ENCODE peak calls at places on chromosome 7, in five cellular contexts. L, A, N, O and I are unnamed samples.

GRCh38 chr7:2115739-2116065 is 117.0 kb downstream of the MAD1L1 start:
- DNase-seq in N (no peak), O (no peak), A (no peak), L (no peak), I (no peak)

GRCh38 chr7:80740778-80741545 is 102.5 kb downstream of the CD36 start:
- DNase-seq in O (no peak), L (no peak), N (no peak), A (no peak), I (no peak)

GRCh38 chr7:132618271-132618955 is 42.1 kb upstream of the PLXNA4 start:
- DNase-seq in L (no peak), N (no peak), A (no peak), O (no peak), I (no peak)

GRCh38 chr7:151876112-151876898 is 610 bp downstream of the PRKAG2 start:
- DNase-seq in L (peak; percentile 28), O (peak; percentile 77), N (peak; percentile 91), A (peak; percentile 91), I (no peak)

GRCh38 chr7:131289051-131289450 is 38.6 kb upstream of the MKLN1 start:
- DNase-seq in A (no peak), O (no peak), N (no peak), L (no peak), I (no peak)

GRCh38 chr7:94146408-94146807 is 142.3 kb upstream of the BET1 start:
- DNase-seq in N (no peak), A (no peak), O (no peak), L (no peak), I (no peak)

GRCh38 chr7:132501956-132502355 is 74.3 kb downstream of the PLXNA4 start:
- DNase-seq in N (no peak), A (no peak), O (no peak), L (no peak), I (no peak)

GRCh38 chr7:158987691-158988090 is 131.3 kb downstream of the DYNC2I1 start:
- DNase-seq in O (no peak), A (no peak), N (no peak), L (no peak), I (no peak)

GRCh38 chr7:37377231-37377630 is 71.4 kb downstream of the ELMO1 start:
- DNase-seq in L (no peak), A (no peak), N (no peak), O (no peak), I (no peak)

DNA sequence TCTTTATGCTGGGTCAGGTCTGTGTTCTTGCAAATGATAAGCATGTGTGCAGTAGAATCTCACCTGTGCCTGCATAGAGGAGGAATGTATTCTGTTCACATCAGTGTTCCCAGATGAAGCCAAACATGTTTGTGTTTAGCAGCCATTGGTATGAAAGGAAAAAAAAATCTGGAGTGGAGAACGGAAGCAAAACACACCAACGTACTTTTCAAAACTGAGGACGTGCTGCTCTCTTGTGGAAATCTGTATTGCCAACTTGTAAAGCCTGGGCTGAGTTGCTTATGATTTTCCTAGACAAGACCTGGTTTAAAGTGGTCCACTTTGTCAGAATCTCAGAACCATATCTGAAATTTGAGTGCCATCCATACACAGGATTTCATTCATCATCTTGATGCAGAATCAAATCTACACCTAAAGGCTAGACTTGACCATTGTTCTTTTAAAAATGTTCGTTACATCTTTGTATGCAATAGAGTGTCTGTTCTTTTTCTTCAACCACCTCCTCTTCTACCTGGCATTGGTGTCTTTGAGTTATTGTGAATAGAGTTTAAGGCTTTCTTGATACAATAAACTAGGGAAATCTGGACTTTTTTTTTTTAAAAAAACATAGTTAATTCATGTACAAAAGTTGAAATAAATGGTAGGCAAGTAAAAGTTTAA is 367.7 kb downstream of the PHF14 start:
- DNase-seq in A (no peak), O (no peak), L (no peak), N (no peak), I (no peak)
- TF ChIP-seq CTCF in A (peak; percentile 32), O (peak; percentile 59), L (peak; percentile 40), N (no peak), I (peak; percentile 35)

DNA sequence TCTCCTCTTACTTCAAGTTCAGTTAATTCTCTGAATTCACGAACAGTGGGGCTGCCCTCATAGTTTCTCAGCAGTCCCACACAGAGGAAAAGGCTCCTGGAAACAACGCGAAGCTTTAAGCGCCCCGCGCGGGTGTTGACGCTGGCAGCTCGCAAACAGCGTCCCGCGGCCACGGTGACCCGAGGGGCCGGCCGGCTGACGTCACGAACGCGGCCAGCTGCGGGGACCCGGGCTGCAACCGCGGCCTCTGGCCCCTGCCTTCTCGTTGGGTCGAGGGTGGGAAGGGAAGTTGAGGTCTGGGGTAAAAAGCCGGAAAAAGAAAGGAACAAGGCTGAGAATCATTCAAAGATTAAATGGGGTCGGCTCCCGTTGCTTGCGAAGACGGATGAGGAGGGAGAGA is 7.2 kb upstream of the FEZF1 start:
- DNase-seq in A (no peak), L (no peak), O (peak; percentile 52), N (no peak), I (no peak)
- H3K27me3 ChIP-seq in A (peaks cover 100% of the 10 kb centered on the region), L (peaks cover 73% of the 10 kb centered on the region), O (peaks cover 26% of the 10 kb centered on the region), N (peaks cover 27% of the 10 kb centered on the region), I (peaks cover 91% of the 10 kb centered on the region)

DNA sequence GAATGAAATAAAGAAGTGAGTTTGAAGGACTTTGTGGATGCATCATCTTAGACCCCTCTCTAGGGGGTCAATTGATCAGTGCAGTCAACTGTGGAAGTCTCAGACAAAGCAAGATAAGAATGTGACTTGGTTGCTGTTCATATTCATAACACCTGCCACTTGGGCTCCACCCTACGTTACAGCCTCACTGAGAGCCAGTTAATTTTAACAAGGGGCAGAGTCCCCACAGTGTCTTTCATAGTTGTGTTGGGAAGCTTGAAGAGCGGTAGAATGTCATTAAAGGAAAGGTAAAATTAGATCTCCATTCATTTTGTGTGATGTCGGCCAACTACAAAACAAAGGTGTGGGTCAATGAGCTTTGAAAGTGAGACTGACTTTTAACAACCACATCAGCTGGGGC is 442.1 kb upstream of the C7orf33 start:
- DNase-seq in L (no peak), N (no peak), A (no peak), O (no peak), I (no peak)
- TF ChIP-seq CTCF in L (no peak), N (no peak), A (no peak), O (no peak), I (no peak)

GRCh38 chr7:129786179-129786514 is 166.6 kb downstream of the UBE2H start:
- DNase-seq in A (no peak), L (no peak), N (no peak), O (no peak), I (no peak)
- H3K27me3 ChIP-seq in A (peaks cover 71% of the 10 kb centered on the region), L (peaks cover 41% of the 10 kb centered on the region), N (peaks cover 38% of the 10 kb centered on the region), O (peaks cover 85% of the 10 kb centered on the region), I (peaks cover 65% of the 10 kb centered on the region)

GRCh38 chr7:102320181-102320580 is 33.5 kb downstream of the SH2B2 start:
- DNase-seq in L (no peak), O (no peak), N (no peak), A (peak; percentile 44), I (no peak)

GRCh38 chr7:102319671-102320070 is 33.0 kb downstream of the SH2B2 start:
- DNase-seq in O (no peak), L (no peak), N (no peak), A (peak; percentile 45), I (no peak)

GRCh38 chr7:102313997-102314780 is 27.5 kb downstream of the SH2B2 start:
- DNase-seq in A (no peak), N (no peak), L (no peak), O (no peak), I (no peak)

GRCh38 chr7:102318482-102318971 is 31.9 kb downstream of the SH2B2 start:
- DNase-seq in O (no peak), A (no peak), N (no peak), L (peak; percentile 62), I (peak; percentile 56)

DNA sequence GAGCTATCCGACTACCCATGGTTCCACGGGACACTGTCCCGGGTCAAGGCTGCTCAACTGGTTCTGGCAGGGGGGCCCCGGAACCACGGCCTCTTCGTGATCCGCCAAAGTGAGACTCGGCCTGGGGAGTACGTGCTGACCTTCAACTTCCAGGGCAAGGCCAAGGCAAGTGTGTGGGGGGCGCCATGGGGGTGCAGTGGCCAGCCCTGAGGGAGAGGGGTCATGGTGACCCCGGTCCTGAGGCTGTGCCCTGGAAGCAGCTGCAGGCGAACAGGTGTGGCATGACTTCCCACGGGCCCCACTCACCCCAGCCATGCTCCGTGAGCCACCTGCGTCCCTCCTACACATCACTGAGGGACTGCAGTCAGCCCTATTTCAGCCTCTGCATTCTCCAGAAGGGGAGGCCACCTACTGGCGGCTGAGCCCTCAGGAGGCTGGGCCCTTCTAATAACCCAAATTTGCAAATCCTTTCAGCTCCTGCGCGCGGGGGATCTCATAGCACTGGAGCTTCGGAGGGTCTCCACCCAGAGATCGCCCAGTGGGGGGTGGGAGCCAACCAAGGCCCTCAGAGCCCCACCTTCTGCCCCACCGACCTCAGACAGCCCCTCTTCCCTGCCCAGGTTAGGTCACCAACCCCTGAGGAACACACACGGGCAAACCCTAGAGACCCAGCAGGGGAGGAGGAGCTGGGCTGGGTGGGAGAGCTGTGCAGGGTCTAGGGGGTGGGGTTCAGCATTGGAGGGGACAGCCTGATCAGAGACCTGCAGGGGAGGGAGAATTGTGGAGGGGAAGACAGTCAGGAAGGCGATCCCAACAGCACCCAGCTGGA is 30.8 kb downstream of the SH2B2 start:
- DNase-seq in A (no peak), L (no peak), N (no peak), O (no peak), I (no peak)
- TF ChIP-seq CTCF in A (no peak), L (no peak), N (no peak), O (peak; percentile 50), I (no peak)

GRCh38 chr7:27161214-27161720 is 4.1 kb downstream of the HOXA9 start:
- DNase-seq in L (no peak), A (peak; percentile 68), N (peak; percentile 62), O (no peak), I (no peak)
- H3K27me3 ChIP-seq in L (peaks cover 12% of the 10 kb centered on the region), A (peaks cover 91% of the 10 kb centered on the region), N (no peaks in the 10 kb centered on the region), O (peaks cover 97% of the 10 kb centered on the region), I (no peaks in the 10 kb centered on the region)

DNA sequence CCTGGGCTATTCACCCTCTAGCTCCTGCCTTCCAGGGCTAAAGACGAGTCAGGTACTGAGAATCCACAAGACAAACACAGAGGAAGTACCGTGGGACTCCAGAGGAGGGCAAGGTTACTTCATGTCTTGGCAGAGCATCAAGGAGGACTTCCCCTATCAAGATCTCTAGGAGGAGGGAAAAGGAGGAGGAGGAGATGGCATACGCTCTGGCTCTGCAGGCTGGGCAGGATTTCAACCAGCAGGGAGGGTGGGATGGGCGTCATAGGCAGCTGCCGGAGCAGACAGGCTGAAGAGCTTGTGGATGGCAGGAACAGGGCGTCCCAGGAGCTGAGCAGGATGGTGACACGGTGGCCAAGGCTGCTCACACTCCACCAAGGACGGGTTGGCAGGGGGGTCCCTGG is 21.3 kb downstream of the MDH2 start:
- DNase-seq in L (peak; percentile 93), N (peak; percentile 89), O (peak; percentile 79), A (peak; percentile 82), I (peak; percentile 88)
- TF ChIP-seq CTCF in L (peak; percentile 52), N (peak; percentile 31), O (peak; percentile 56), A (peak; percentile 24), I (peak; percentile 78)

GRCh38 chr7:11343818-11344413 is 370.2 kb downstream of the PHF14 start:
- DNase-seq in N (no peak), A (no peak), O (no peak), L (peak; percentile 28), I (no peak)

GRCh38 chr7:11345621-11346020 is 371.9 kb downstream of the PHF14 start:
- DNase-seq in N (no peak), O (no peak), A (no peak), L (no peak), I (no peak)

GRCh38 chr7:11343136-11343535 is 369.5 kb downstream of the PHF14 start:
- DNase-seq in L (no peak), N (no peak), A (no peak), O (no peak), I (no peak)

DNA sequence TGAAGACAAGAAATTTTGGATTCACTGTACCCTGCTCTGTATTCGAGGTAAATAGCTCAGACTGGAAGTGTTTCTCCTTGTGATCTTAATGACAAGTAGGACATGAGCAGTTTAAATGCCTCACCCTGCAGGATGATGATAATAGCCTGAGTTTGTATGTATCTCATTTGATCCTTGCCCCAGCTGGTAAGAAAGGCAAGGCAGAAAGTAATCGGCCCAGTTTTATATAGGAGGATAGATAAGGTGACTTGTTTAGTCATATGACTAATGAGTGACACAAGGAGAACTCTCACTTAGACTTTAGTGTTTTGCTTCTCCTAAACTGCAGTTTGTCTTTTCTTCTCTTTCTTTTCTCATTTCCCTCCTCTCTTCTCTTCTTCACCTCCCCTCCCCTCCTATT is 372.6 kb downstream of the PHF14 start:
- DNase-seq in L (no peak), O (no peak), N (no peak), A (no peak), I (no peak)
- H3K27me3 ChIP-seq in L (no peaks in the 10 kb centered on the region), O (no peaks in the 10 kb centered on the region), N (no peaks in the 10 kb centered on the region), A (no peaks in the 10 kb centered on the region), I (no peaks in the 10 kb centered on the region)